ENCODE peak calls at places on chromosomes 11 and 22, in eight cellular contexts. W is lower lobe of right lung; S is CD4-positive, CD25-positive, alpha-beta regulatory T cell; H is thoracic aorta; C is GM23248; P is psoas muscle; E is HCT116; V is H1. X is an unnamed sample. For H3K9me3, the result is how much of the 10 kb centered on the place peaks cover.

GRCh38 chr22:24186352-24186740 is 5.1 kb downstream of the SUSD2 start:
- DNase-seq in W (no peak), S (no peak), H (no peak), C (no peak), P (peak), E (no peak), V (no peak), X (no peak)

GRCh38 chr11:102010776-102011500 is 36.3 kb upstream of the CFAP300 start:
- DNase-seq in W (peak), S (no peak), H (peak), C (peak), P (peak), E (peak), V (peak), X (peak)

GRCh38 chr11:90218606-90219005 is 4.2 kb downstream of the CHORDC1 start:
- DNase-seq in W (peak), S (no peak), H (no peak), C (no peak), P (peak), E (no peak), V (no peak), X (peak)

GRCh38 chr11:67820079-67820478 is 145.7 kb upstream of the ALDH3B2 start:
- DNase-seq in W (no peak), S (no peak), H (no peak), C (no peak), P (no peak), E (no peak), V (no peak), X (no peak)

GRCh38 chr11:1650918-1651262 is 21.3 kb downstream of the KRTAP5-5 start:
- DNase-seq in W (no peak), S (no peak), H (no peak), C (no peak), P (peak), E (no peak), V (no peak), X (no peak)

GRCh38 chr11:65692367-65692766 is 19.7 kb upstream of the KAT5 start:
- DNase-seq in W (no peak), S (no peak), H (no peak), C (no peak), P (no peak), E (no peak), V (no peak), X (no peak)

GRCh38 chr11:78037056-78037455 is 14.0 kb upstream of the KCTD14 start:
- DNase-seq in W (peak), S (no peak), H (no peak), C (no peak), P (no peak), E (no peak), V (no peak), X (no peak)

GRCh38 chr11:119933164-119933563 is 204.2 kb upstream of the NECTIN1 start:
- DNase-seq in W (no peak), S (no peak), H (no peak), C (no peak), P (no peak), E (no peak), V (no peak), X (no peak)

GRCh38 chr22:29877620-29878019 is 5.4 kb upstream of the MTMR3 start:
- DNase-seq in W (no peak), S (no peak), H (no peak), C (peak), P (no peak), E (no peak), V (peak), X (no peak)

GRCh38 chr11:130358398-130358797 is 43.7 kb upstream of the ZBTB44 start:
- DNase-seq in W (no peak), S (no peak), H (no peak), C (no peak), P (no peak), E (no peak), V (no peak), X (no peak)
- H3K9me3 ChIP-seq in W (under half), S (under half), H (under half), C (under half), P (under half), E (under half), V (under half), X (half or more)

GRCh38 chr11:50044647-50045046 is 12.0 kb downstream of the OR4C45 start:
- DNase-seq in W (no peak), S (no peak), H (no peak), C (no peak), P (no peak), E (no peak), V (no peak), X (no peak)
- H3K9me3 ChIP-seq in W (under half), S (under half), H (under half), C (under half), P (under half), E (under half), V (half or more), X (under half)

GRCh38 chr11:58691675-58692074 is 40.1 kb downstream of the GLYAT start:
- DNase-seq in W (no peak), S (no peak), H (no peak), C (no peak), P (no peak), E (no peak), V (no peak), X (no peak)
- H3K9me3 ChIP-seq in W (under half), S (under half), H (under half), C (under half), P (under half), E (under half), V (under half), X (under half)

GRCh38 chr11:72840780-72841179 is 26.6 kb downstream of the ATG16L2 start:
- DNase-seq in W (no peak), S (no peak), H (no peak), C (peak), P (no peak), E (no peak), V (no peak), X (no peak)
- H3K9me3 ChIP-seq in W (under half), S (under half), H (under half), C (under half), P (under half), E (under half), V (under half), X (under half)

DNA sequence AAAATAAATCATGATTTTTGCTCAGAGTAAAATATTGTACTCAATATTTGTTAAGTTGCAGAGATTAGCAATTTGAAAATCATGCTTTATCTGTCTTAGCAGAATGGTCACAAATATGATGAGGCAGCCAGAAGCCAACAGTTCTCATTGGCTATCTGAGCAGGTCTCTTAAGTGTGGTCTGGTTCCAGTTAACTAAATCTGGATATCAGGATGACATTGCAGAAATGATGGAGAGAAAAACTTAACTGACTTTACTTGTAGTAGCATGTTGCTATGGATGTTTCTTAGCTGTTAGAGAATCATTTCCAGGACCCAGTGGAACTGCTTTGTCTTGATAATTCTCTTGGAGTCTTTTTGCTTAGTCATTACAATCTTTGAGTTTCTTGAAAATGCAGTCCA is 1070.3 kb downstream of the JRKL start:
- DNase-seq in W (no peak), S (no peak), H (no peak), C (no peak), P (no peak), E (no peak), V (no peak), X (no peak)
- H3K9me3 ChIP-seq in W (under half), S (under half), H (under half), C (under half), P (under half), E (under half), V (under half), X (under half)

DNA sequence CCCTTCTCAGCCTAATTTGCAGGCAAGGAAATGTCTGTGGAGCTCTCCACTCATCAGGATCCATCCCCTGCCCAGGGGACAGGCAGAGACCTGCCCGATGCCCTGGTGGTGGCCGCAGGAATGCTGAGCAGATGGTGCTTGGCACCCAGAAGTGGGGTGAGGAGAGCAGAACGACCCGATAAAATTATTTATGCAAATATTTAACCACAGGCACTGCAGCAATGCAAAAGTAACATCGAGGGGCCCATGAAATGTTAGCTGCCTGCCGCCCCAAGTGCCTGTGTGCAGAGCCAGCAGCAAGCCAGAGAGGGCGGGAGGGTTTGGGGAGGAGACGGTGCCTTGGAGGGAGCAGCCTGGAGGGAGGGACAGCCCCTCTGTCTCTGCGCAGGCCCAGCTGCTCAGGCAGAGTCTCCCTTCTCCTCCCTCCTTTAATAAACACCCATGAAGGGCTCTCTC is 205.5 kb downstream of the CTTN start:
- DNase-seq in W (peak), S (no peak), H (no peak), C (no peak), P (peak), E (no peak), V (no peak), X (no peak)
- H3K9me3 ChIP-seq in W (under half), S (under half), H (under half), C (under half), P (under half), E (under half), V (under half), X (under half)

DNA sequence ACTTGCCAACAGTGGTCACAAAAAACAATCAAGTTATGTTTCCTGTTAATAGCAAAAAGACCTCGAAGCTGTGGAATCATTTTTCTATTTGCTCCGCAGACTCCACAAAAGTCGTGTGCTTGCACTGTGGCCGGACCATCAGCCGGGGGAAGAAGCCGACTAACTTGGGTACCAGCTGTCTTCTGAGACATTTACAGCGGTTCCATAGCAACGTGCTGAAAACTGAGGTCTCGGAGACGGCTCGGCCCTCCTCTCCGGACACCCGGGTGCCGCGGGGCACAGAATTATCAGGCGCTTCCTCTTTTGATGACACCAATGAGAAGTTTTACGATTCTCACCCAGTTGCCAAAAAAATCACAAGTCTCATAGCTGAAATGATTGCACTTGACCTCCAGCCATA is 31.6 kb downstream of the ZBED4 start:
- DNase-seq in W (no peak), S (no peak), H (no peak), C (no peak), P (no peak), E (no peak), V (no peak), X (no peak)
- H3K9me3 ChIP-seq in W (under half), S (under half), H (under half), C (under half), P (under half), E (under half), V (under half), X (under half)